ENCODE peak calls at places on chromosomes 5 and 9, in four cellular contexts. A is neural progenitor cell, R is heart right ventricle, B is prostate gland. L is an unnamed sample. For H3K27me3 and H3K36me3, the result is how much of the 10 kb centered on the place peaks cover.

GRCh38 chr5:108639356-108639755 is 108.3 kb upstream of the FER start:
- DNase-seq in A (no peak), R (no peak), B (no peak), L (no peak)

GRCh38 chr5:143033535-143034260 is 263.5 kb downstream of the ARHGAP26 start:
- DNase-seq in A (no peak), R (no peak), B (no peak), L (no peak)

GRCh38 chr5:172417130-172417802 is 37.1 kb downstream of the SH3PXD2B start:
- DNase-seq in A (no peak), R (no peak), B (no peak), L (no peak)

GRCh38 chr9:133770076-133770777 is 32.1 kb upstream of the SARDH start:
- DNase-seq in A (no peak), R (peak), B (no peak), L (peak)

GRCh38 chr9:78866228-78867132 is 569.6 kb downstream of the PSAT1 start:
- DNase-seq in A (no peak), R (no peak), B (no peak), L (no peak)

GRCh38 chr5:122882836-122883235 is 37.4 kb downstream of the SNX24 start:
- DNase-seq in A (no peak), R (no peak), B (no peak), L (no peak)

GRCh38 chr5:14145356-14146334 is 2.5 kb downstream of the TRIO start:
- DNase-seq in A (peak), R (no peak), B (no peak), L (no peak)

GRCh38 chr9:117303643-117304230 is 111.1 kb downstream of the ASTN2 start:
- DNase-seq in A (no peak), R (no peak), B (no peak), L (no peak)

GRCh38 chr5:132100672-132101261 is 27.2 kb downstream of the CSF2 start:
- DNase-seq in A (no peak), R (no peak), B (no peak), L (no peak)

GRCh38 chr9:133200631-133201030 is 8.4 kb downstream of the OBP2B start:
- DNase-seq in A (no peak), R (no peak), B (no peak), L (peak)

GRCh38 chr9:7234144-7234543 is 476.4 kb downstream of the KDM4C start:
- DNase-seq in A (peak), R (no peak), B (no peak), L (peak)

GRCh38 chr5:135246923-135247795 is 151.9 kb downstream of the MACROH2A1 start:
- DNase-seq in A (no peak), R (no peak), B (no peak), L (no peak)

GRCh38 chr9:129898205-129898604 is 62.9 kb downstream of the USP20 start:
- DNase-seq in A (no peak), R (no peak), B (no peak), L (peak)

GRCh38 chr9:91900057-91900816 is 49.8 kb downstream of the ROR2 start:
- DNase-seq in A (peak), R (no peak), B (no peak), L (peak)

GRCh38 chr9:110526426-110526825 is 53.1 kb downstream of the SVEP1 start:
- DNase-seq in A (no peak), R (no peak), B (no peak), L (no peak)

DNA sequence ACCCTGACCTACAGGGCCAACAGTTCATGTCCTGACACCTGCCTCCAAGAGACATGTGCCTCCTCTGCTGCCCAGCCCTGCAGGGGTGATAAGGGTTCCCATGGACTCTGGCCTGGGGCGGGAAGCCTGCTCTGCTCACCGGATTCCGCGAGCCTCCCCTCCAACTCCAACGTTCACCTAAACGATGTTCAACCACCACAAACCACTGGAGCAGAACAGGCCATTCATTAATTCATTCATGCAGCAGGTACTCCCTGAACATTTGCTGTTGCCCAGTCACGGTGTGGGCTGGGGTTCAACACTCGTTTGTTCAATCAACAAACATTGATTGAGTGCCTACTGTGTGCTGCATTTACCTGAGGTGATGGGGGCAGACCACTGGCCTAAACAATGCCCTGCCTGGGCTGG is 3.3 kb upstream of the UAP1L1 start:
- DNase-seq in A (no peak), R (no peak), B (no peak), L (no peak)
- H3K27me3 ChIP-seq in A (half or more), R (under half), B (under half), L (under half)

DNA sequence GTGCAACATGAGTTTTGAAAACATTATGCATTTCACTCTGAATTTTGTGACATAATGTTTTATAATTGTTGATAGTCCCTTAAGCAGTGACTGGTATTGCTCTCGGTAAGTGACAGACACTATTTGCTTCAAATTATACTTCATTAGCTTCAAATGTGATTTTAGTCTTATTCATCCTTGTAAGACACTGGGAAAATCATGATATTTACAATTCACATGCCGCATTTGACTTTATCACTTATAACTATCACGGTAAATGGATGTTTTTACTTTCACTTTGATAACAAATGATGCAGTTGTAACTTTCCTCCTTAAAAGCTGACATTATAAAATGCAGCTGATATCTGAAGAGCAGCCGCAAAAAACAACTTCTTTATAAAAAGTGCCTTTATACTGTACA is 44.1 kb upstream of the ITGA2 start:
- DNase-seq in A (no peak), R (no peak), B (no peak), L (no peak)
- H3K4me3 ChIP-seq in A (no peak), R (peak), B (no peak), L (no peak)

GRCh38 chr9:120473626-120474025 is 106.3 kb downstream of the CDK5RAP2 start:
- DNase-seq in A (no peak), R (no peak), B (no peak), L (no peak)
- H3K36me3 ChIP-seq in A (under half), R (half or more), B (under half), L (under half)

GRCh38 chr5:95283022-95283615 is 1.8 kb downstream of the MCTP1 start:
- DNase-seq in A (peak), R (no peak), B (no peak), L (peak)
- H3K27me3 ChIP-seq in A (half or more), R (under half), B (under half), L (under half)

GRCh38 chr5:95958308-95959014 is 3.2 kb downstream of the ELL2 start:
- DNase-seq in A (no peak), R (no peak), B (peak), L (peak)
- H3K4me3 ChIP-seq in A (no peak), R (no peak), B (peak), L (no peak)

DNA sequence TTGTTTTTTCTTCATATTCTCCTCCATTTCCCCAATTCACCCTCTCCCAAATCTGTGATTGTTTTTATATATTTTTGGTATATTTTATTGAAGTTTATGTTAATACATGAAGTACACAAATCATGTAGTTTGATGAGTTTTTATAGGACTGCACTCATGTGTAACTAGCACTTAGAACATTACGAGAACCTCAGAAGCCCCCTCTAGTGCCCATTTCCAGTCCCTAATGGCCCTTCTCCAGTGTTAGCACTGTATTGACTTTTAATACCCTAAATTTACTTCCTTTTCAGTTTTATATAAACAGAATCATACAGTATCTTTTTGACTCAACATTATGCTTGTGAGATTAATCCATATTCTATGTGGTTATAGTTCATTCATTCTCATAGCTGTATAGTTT is 18.5 kb upstream of the FKTN start:
- DNase-seq in A (no peak), R (no peak), B (no peak), L (no peak)
- H3K36me3 ChIP-seq in A (under half), R (under half), B (under half), L (under half)

GRCh38 chr9:87229127-87229526 is 268.5 kb upstream of the DAPK1 start:
- DNase-seq in A (no peak), R (no peak), B (no peak), L (no peak)
- H3K27me3 ChIP-seq in A (under half), R (under half), B (under half), L (under half)

DNA sequence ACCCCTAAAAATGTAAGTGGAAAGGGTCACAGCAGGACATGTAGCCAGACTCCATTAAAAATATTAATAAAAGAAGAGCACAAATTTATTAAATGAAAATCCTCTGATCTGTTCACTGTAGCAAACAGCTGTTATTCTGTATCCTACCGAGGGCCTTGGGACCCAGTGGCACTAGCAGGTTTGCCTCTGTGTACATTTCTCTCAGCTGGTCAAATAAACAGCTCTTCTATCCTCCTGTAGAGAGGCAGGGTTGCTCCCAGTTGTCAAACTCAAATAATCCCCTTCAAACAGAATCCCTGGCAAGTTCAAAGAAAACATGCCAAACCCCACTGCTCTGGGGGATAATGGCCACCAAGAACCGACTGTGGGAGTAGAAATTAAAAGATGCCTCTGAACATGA is 1262.0 kb upstream of the DMAC1 start:
- DNase-seq in A (no peak), R (no peak), B (no peak), L (no peak)
- H3K4me3 ChIP-seq in A (no peak), R (no peak), B (no peak), L (no peak)